ENCODE peak calls at places on chromosome 16, in seven cellular contexts. One of them, this sample, is unnamed.

GRCh38 chr16:21628196-21628726 is 24.1 kb downstream of the IGSF6 start:
- DNase-seq in HEK293T: no peak
- DNase-seq in Karpas-422: no peak
- DNase-seq in HFFc6: no peak
- DNase-seq in posterior cingulate gyrus: no peak
- DNase-seq in heart right ventricle: no peak
- DNase-seq in NCI-H1092: no peak
- DNase-seq in this sample: no peak

GRCh38 chr16:56262879-56263245 is 71.6 kb downstream of the GNAO1 start:
- DNase-seq in HEK293T: no peak
- DNase-seq in Karpas-422: no peak
- DNase-seq in NCI-H1092: no peak
- DNase-seq in HFFc6: no peak
- DNase-seq in posterior cingulate gyrus: no peak
- DNase-seq in heart right ventricle: no peak
- DNase-seq in this sample: no peak

GRCh38 chr16:11253995-11254912 is 1.8 kb downstream of the SOCS1 start:
- DNase-seq in HEK293T: no peak
- DNase-seq in NCI-H1092: no peak
- DNase-seq in posterior cingulate gyrus: no peak
- DNase-seq in HFFc6: no peak
- DNase-seq in heart right ventricle: no peak
- DNase-seq in Karpas-422: peak; percentile 83
- DNase-seq in this sample: no peak

GRCh38 chr16:66569827-66570405 is 3.7 kb downstream of the CMTM1 start:
- DNase-seq in posterior cingulate gyrus: no peak
- DNase-seq in heart right ventricle: no peak
- DNase-seq in Karpas-422: no peak
- DNase-seq in NCI-H1092: no peak
- DNase-seq in HFFc6: no peak
- DNase-seq in HEK293T: no peak
- DNase-seq in this sample: no peak

GRCh38 chr16:5349101-5349500 is 251.5 kb upstream of the EEF2KMT start:
- DNase-seq in heart right ventricle: no peak
- DNase-seq in Karpas-422: no peak
- DNase-seq in NCI-H1092: no peak
- DNase-seq in HEK293T: no peak
- DNase-seq in HFFc6: no peak
- DNase-seq in posterior cingulate gyrus: no peak
- DNase-seq in this sample: no peak

GRCh38 chr16:4052801-4053662 is 63.2 kb downstream of the ADCY9 start:
- DNase-seq in HFFc6: peak; percentile 71
- DNase-seq in HEK293T: no peak
- DNase-seq in Karpas-422: no peak
- DNase-seq in posterior cingulate gyrus: peak; percentile 73
- DNase-seq in NCI-H1092: peak; percentile 97
- DNase-seq in heart right ventricle: peak; percentile 78
- DNase-seq in this sample: peak; percentile 85

GRCh38 chr16:674214-674881 is 1.1 kb upstream of the RHBDL1 start:
- DNase-seq in HEK293T: no peak
- DNase-seq in NCI-H1092: no peak
- DNase-seq in HFFc6: no peak
- DNase-seq in Karpas-422: no peak
- DNase-seq in heart right ventricle: no peak
- DNase-seq in posterior cingulate gyrus: no peak
- DNase-seq in this sample: no peak

GRCh38 chr16:58324792-58325191 is 30.0 kb upstream of the PRSS54 start:
- DNase-seq in HEK293T: no peak
- DNase-seq in Karpas-422: no peak
- DNase-seq in HFFc6: no peak
- DNase-seq in NCI-H1092: no peak
- DNase-seq in posterior cingulate gyrus: no peak
- DNase-seq in heart right ventricle: no peak
- DNase-seq in this sample: no peak

GRCh38 chr16:1992475-1993292 is 2.9 kb downstream of the SYNGR3 start:
- DNase-seq in HEK293T: no peak
- DNase-seq in heart right ventricle: no peak
- DNase-seq in Karpas-422: no peak
- DNase-seq in NCI-H1092: no peak
- DNase-seq in posterior cingulate gyrus: no peak
- DNase-seq in HFFc6: no peak
- DNase-seq in this sample: no peak

GRCh38 chr16:54286330-54287017 is at the start of gene IRX3:
- DNase-seq in HEK293T: peak; percentile 87
- DNase-seq in posterior cingulate gyrus: no peak
- DNase-seq in heart right ventricle: peak; percentile 92
- DNase-seq in Karpas-422: no peak
- DNase-seq in NCI-H1092: peak; percentile 86
- DNase-seq in HFFc6: peak; percentile 79
- DNase-seq in this sample: peak; percentile 96

GRCh38 chr16:50610331-50611262 is 62.4 kb downstream of the NKD1 start:
- DNase-seq in heart right ventricle: no peak
- DNase-seq in HFFc6: no peak
- DNase-seq in posterior cingulate gyrus: peak; percentile 25
- DNase-seq in Karpas-422: no peak
- DNase-seq in NCI-H1092: no peak
- DNase-seq in HEK293T: no peak
- DNase-seq in this sample: peak; percentile 45

GRCh38 chr16:72942021-72942420 is 105.9 kb downstream of the ZFHX3 start:
- DNase-seq in HFFc6: no peak
- DNase-seq in heart right ventricle: no peak
- DNase-seq in posterior cingulate gyrus: no peak
- DNase-seq in Karpas-422: no peak
- DNase-seq in HEK293T: no peak
- DNase-seq in NCI-H1092: no peak
- DNase-seq in this sample: no peak

GRCh38 chr16:87628940-87629339 is 26.6 kb downstream of the JPH3 start:
- DNase-seq in posterior cingulate gyrus: no peak
- DNase-seq in Karpas-422: peak; percentile 46
- DNase-seq in heart right ventricle: no peak
- DNase-seq in HFFc6: peak; percentile 57
- DNase-seq in NCI-H1092: no peak
- DNase-seq in HEK293T: no peak
- DNase-seq in this sample: no peak

GRCh38 chr16:87465306-87465705 is 27.5 kb downstream of the ZCCHC14 start:
- DNase-seq in heart right ventricle: peak; percentile 76
- DNase-seq in posterior cingulate gyrus: no peak
- DNase-seq in Karpas-422: no peak
- DNase-seq in NCI-H1092: no peak
- DNase-seq in HFFc6: peak; percentile 74
- DNase-seq in HEK293T: no peak
- DNase-seq in this sample: peak; percentile 84

GRCh38 chr16:84266451-84266850 is 26.6 kb upstream of the KCNG4 start:
- DNase-seq in HFFc6: peak; percentile 64
- DNase-seq in NCI-H1092: no peak
- DNase-seq in posterior cingulate gyrus: peak; percentile 56
- DNase-seq in heart right ventricle: peak; percentile 30
- DNase-seq in HEK293T: peak; percentile 83
- DNase-seq in Karpas-422: peak; percentile 82
- DNase-seq in this sample: peak; percentile 54

GRCh38 chr16:10078541-10078949 is 103.7 kb downstream of the GRIN2A start:
- DNase-seq in heart right ventricle: no peak
- DNase-seq in posterior cingulate gyrus: no peak
- DNase-seq in Karpas-422: no peak
- DNase-seq in HFFc6: no peak
- DNase-seq in HEK293T: no peak
- DNase-seq in NCI-H1092: no peak
- DNase-seq in this sample: no peak

GRCh38 chr16:1915732-1916653 is 2.2 kb downstream of the HS3ST6 start:
- DNase-seq in NCI-H1092: no peak
- DNase-seq in posterior cingulate gyrus: no peak
- DNase-seq in HEK293T: no peak
- DNase-seq in HFFc6: no peak
- DNase-seq in Karpas-422: no peak
- DNase-seq in heart right ventricle: no peak
- DNase-seq in this sample: no peak

GRCh38 chr16:8583199-8583598 is 7.1 kb downstream of the TMEM114 start:
- DNase-seq in heart right ventricle: no peak
- DNase-seq in NCI-H1092: no peak
- DNase-seq in HEK293T: no peak
- DNase-seq in Karpas-422: no peak
- DNase-seq in posterior cingulate gyrus: no peak
- DNase-seq in HFFc6: no peak
- DNase-seq in this sample: no peak

GRCh38 chr16:87956771-87957279 is 5.6 kb downstream of the BANP start:
- DNase-seq in Karpas-422: no peak
- DNase-seq in heart right ventricle: no peak
- DNase-seq in NCI-H1092: no peak
- DNase-seq in HFFc6: peak; percentile 30
- DNase-seq in posterior cingulate gyrus: no peak
- DNase-seq in HEK293T: no peak
- DNase-seq in this sample: no peak

This sample was measured in right cardiac atrium.